ENCODE peak calls at places on chromosomes 1 and 21, in nine cellular contexts. E, O, H, L, A, S, D, U and R are unnamed samples.

GRCh38 chr1:156154317-156154749 is 948 bp downstream of the SEMA4A start:
- DNase-seq in E (no peak), O (no peak), H (no peak), L (no peak), A (no peak), S (peak; percentile 81), D (no peak), U (no peak), R (peak; percentile 92)

GRCh38 chr1:211559222-211560010 is 19.5 kb downstream of the SLC30A1 start:
- DNase-seq in E (no peak), O (no peak), H (no peak), L (peak; percentile 27), A (no peak), S (no peak), D (no peak), U (no peak), R (no peak)

GRCh38 chr21:42061195-42061865 is 9.8 kb upstream of the UMODL1 start:
- DNase-seq in E (no peak), O (no peak), H (no peak), L (no peak), A (no peak), S (peak; percentile 81), D (no peak), U (no peak), R (peak; percentile 94)

GRCh38 chr1:157831968-157832626 is 9.5 kb downstream of the CD5L start:
- DNase-seq in E (no peak), O (no peak), H (no peak), L (no peak), A (no peak), S (no peak), D (no peak), U (no peak), R (peak; percentile 84)

GRCh38 chr1:209808059-209808494 is 2.1 kb upstream of the IRF6 start:
- DNase-seq in E (no peak), O (no peak), H (peak; percentile 70), L (no peak), A (peak; percentile 96), S (no peak), D (peak; percentile 15), U (peak; percentile 82), R (no peak)

GRCh38 chr1:206714331-206715058 is 29.8 kb downstream of the MAPKAPK2 start:
- DNase-seq in E (no peak), O (no peak), H (peak; percentile 85), L (no peak), A (peak; percentile 31), S (no peak), D (no peak), U (no peak), R (no peak)

GRCh38 chr1:198986442-198986841 is 347.6 kb downstream of the PTPRC start:
- DNase-seq in E (no peak), O (no peak), H (no peak), L (no peak), A (no peak), S (no peak), D (no peak), U (no peak), R (peak; percentile 68)

GRCh38 chr1:192170196-192170984 is 12.1 kb downstream of the RGS18 start:
- DNase-seq in E (no peak), O (no peak), H (no peak), L (no peak), A (peak; percentile 94), S (no peak), D (no peak), U (no peak), R (peak; percentile 73)

GRCh38 chr1:223226271-223226670 is 83.2 kb upstream of the TLR5 start:
- DNase-seq in E (no peak), O (no peak), H (no peak), L (no peak), A (no peak), S (no peak), D (no peak), U (no peak), R (no peak)

GRCh38 chr1:9758559-9759121 is 65.1 kb downstream of the CLSTN1 start:
- DNase-seq in E (no peak), O (no peak), H (no peak), L (no peak), A (no peak), S (no peak), D (no peak), U (no peak), R (no peak)

GRCh38 chr1:58308206-58308605 is 238.3 kb downstream of the OMA1 start:
- DNase-seq in E (no peak), O (no peak), H (no peak), L (peak; percentile 49), A (no peak), S (no peak), D (no peak), U (no peak), R (no peak)

GRCh38 chr1:60895167-60896124 is 186.9 kb upstream of the NFIA start:
- DNase-seq in E (no peak), O (no peak), H (no peak), L (no peak), A (no peak), S (no peak), D (no peak), U (no peak), R (no peak)

GRCh38 chr1:32897082-32898049 is 3.8 kb downstream of the TMEM54 start:
- DNase-seq in E (no peak), O (no peak), H (no peak), L (no peak), A (no peak), S (no peak), D (no peak), U (peak; percentile 7), R (no peak)

GRCh38 chr1:247210062-247210385 is 38.2 kb upstream of the ZNF124 start:
- DNase-seq in E (no peak), O (no peak), H (no peak), L (no peak), A (no peak), S (no peak), D (no peak), U (no peak), R (no peak)

GRCh38 chr1:30740952-30741894 is 16.4 kb downstream of the LAPTM5 start:
- DNase-seq in E (no peak), O (no peak), H (no peak), L (no peak), A (peak; percentile 32), S (no peak), D (no peak), U (no peak), R (peak; percentile 66)

GRCh38 chr1:167330601-167331293 is 110.1 kb downstream of the POU2F1 start:
- DNase-seq in E (no peak), O (no peak), H (no peak), L (no peak), A (no peak), S (peak; percentile 21), D (no peak), U (no peak), R (peak; percentile 34)

GRCh38 chr1:171346866-171347265 is 32.9 kb downstream of the FMO4 start:
- DNase-seq in E (no peak), O (no peak), H (no peak), L (no peak), A (no peak), S (no peak), D (no peak), U (no peak), R (no peak)

DNA sequence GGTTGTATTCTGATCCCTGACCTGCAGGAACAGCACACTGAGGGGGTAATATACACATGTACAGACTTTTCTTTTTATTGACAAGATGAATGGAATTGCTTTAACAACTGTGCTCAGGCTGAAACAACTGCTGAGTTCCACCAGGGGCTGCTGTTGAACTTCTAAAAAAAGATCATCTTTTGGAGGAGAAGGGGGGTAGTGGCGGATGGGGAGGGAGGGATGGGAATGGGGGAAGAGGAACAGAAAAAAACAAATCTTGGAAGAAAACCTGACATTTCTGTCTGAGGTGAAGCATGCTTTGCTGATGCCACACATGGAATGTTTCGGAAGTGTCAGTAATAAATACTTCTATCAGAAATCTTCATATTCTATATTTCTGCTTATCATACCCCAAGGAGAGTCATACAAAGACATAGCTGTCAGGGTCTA is 75.0 kb downstream of the RWDD3 start:
- DNase-seq in E (peak; percentile 30), O (peak; percentile 42), H (peak; percentile 42), L (no peak), A (no peak), S (no peak), D (peak; percentile 32), U (peak; percentile 73), R (peak; percentile 28)
- TF ChIP-seq CTCF in E (peak; percentile 56), O (peak; percentile 79), H (peak; percentile 46), L (peak; percentile 23), A (peak; percentile 44), S (peak; percentile 31), D (peak; percentile 60), U (peak; percentile 62), R (peak; percentile 43)

GRCh38 chr1:1213919-1214599 is at the start of gene TNFRSF4:
- DNase-seq in E (no peak), O (no peak), H (no peak), L (no peak), A (no peak), S (no peak), D (no peak), U (no peak), R (peak; percentile 52)
- TF ChIP-seq MAX in E (no peak), O (no peak), H (no peak), L (no peak), A (no peak), S (no peak), D (no peak), U (no peak), R (no peak)

GRCh38 chr1:71916894-71917293 is 365.4 kb downstream of the NEGR1 start:
- DNase-seq in E (no peak), O (no peak), H (no peak), L (no peak), A (no peak), S (no peak), D (no peak), U (no peak), R (no peak)

GRCh38 chr1:71918630-71919029 is 363.7 kb downstream of the NEGR1 start:
- DNase-seq in E (no peak), O (no peak), H (no peak), L (no peak), A (no peak), S (no peak), D (no peak), U (no peak), R (no peak)

GRCh38 chr1:71919812-71920509 is 362.4 kb downstream of the NEGR1 start:
- DNase-seq in E (no peak), O (no peak), H (no peak), L (no peak), A (no peak), S (no peak), D (no peak), U (no peak), R (no peak)

GRCh38 chr1:71921197-71921596 is 361.1 kb downstream of the NEGR1 start:
- DNase-seq in E (no peak), O (no peak), H (no peak), L (no peak), A (no peak), S (no peak), D (no peak), U (no peak), R (no peak)

GRCh38 chr1:71921935-71922559 is 360.3 kb downstream of the NEGR1 start:
- DNase-seq in E (no peak), O (no peak), H (no peak), L (no peak), A (no peak), S (no peak), D (no peak), U (no peak), R (no peak)
- TF ChIP-seq CTCF in E (no peak), O (no peak), H (no peak), L (no peak), A (no peak), S (no peak), D (no peak), U (no peak), R (peak; percentile 17)

GRCh38 chr1:27395441-27396195 is 3.2 kb downstream of the GPR3 start:
- DNase-seq in E (peak; percentile 89), O (peak; percentile 68), H (peak; percentile 55), L (peak; percentile 93), A (peak; percentile 59), S (no peak), D (peak; percentile 40), U (peak; percentile 88), R (peak; percentile 79)
- TF ChIP-seq MAX in E (no peak), O (no peak), H (no peak), L (no peak), A (no peak), S (no peak), D (no peak), U (no peak), R (no peak)